ENCODE peak calls at places on chromosome 16, in ten cellular contexts. R, M, S, A, J, P, L, Q, Y and U are unnamed samples.

GRCh38 chr16:80113876-80114574 is 426.8 kb upstream of the DYNLRB2 start:
- DNase-seq in M (no peak), Q (peak), J (no peak), R (no peak), P (no peak), L (no peak), A (no peak), S (no peak), Y (no peak), U (no peak)

GRCh38 chr16:81181013-81181720 is 57.3 kb upstream of the BCO1 start:
- DNase-seq in A (peak), J (peak), M (peak), P (no peak), Q (peak), R (peak), Y (peak), L (peak), S (peak), U (peak)

GRCh38 chr16:4266372-4266771 is 6.5 kb downstream of the TFAP4 start:
- DNase-seq in P (no peak), M (no peak), R (no peak), A (no peak), Q (no peak), J (no peak), S (no peak), Y (no peak), L (no peak), U (no peak)

GRCh38 chr16:81440888-81441663 is 3.5 kb upstream of the CMIP start:
- DNase-seq in S (no peak), M (no peak), A (no peak), J (no peak), R (no peak), P (no peak), L (no peak), Q (no peak), Y (no peak), U (peak)

GRCh38 chr16:90044111-90044551 is 24.9 kb upstream of the DBNDD1 start:
- DNase-seq in L (no peak), S (no peak), P (no peak), A (no peak), M (no peak), R (no peak), Q (peak), Y (no peak), J (no peak), U (no peak)

GRCh38 chr16:3646348-3646920 is 8.1 kb upstream of the DNASE1 start:
- DNase-seq in Y (no peak), P (peak), J (no peak), M (no peak), A (peak), L (no peak), R (no peak), S (peak), Q (no peak), U (peak)

GRCh38 chr16:1920727-1921155 is 2.5 kb upstream of the HS3ST6 start:
- DNase-seq in P (no peak), J (no peak), Y (peak), M (no peak), Q (no peak), L (no peak), R (no peak), A (no peak), S (no peak), U (no peak)

GRCh38 chr16:89612415-89612814 is 1.0 kb upstream of the DPEP1 start:
- DNase-seq in L (no peak), J (no peak), Y (no peak), Q (no peak), S (no peak), R (no peak), P (no peak), M (no peak), A (no peak), U (no peak)

GRCh38 chr16:86350289-86350688 is 160.0 kb upstream of the FOXF1 start:
- DNase-seq in A (no peak), J (no peak), M (no peak), R (no peak), Q (no peak), S (no peak), P (no peak), Y (no peak), L (no peak), U (no peak)

GRCh38 chr16:65967376-65967775 is 399.1 kb upstream of the CDH5 start:
- DNase-seq in Q (peak), R (no peak), A (no peak), Y (no peak), P (no peak), L (no peak), M (no peak), J (no peak), S (peak), U (no peak)

GRCh38 chr16:6957676-6958075 is 375.0 kb upstream of the RBFOX1 start:
- DNase-seq in S (no peak), J (no peak), P (no peak), M (no peak), A (no peak), Y (peak), L (no peak), R (no peak), Q (no peak), U (no peak)

GRCh38 chr16:29192329-29193247 is 207.7 kb downstream of the LAT start:
- DNase-seq in P (peak), Y (no peak), A (peak), L (no peak), M (no peak), S (no peak), R (no peak), Q (no peak), J (no peak), U (peak)

GRCh38 chr16:54928016-54928356 is 2.7 kb upstream of the IRX5 start:
- DNase-seq in S (no peak), R (no peak), Y (peak), P (no peak), J (no peak), L (no peak), M (no peak), A (no peak), Q (peak), U (peak)

GRCh38 chr16:21001262-21001661 is 100.7 kb downstream of the LYRM1 start:
- DNase-seq in Y (peak), R (peak), Q (peak), M (no peak), L (no peak), J (no peak), S (peak), P (no peak), A (no peak), U (no peak)

GRCh38 chr16:24966031-24966430 is 49.1 kb downstream of the ARHGAP17 start:
- DNase-seq in A (no peak), R (no peak), M (no peak), S (no peak), Q (no peak), P (no peak), J (no peak), Y (no peak), L (no peak), U (no peak)

GRCh38 chr16:80554037-80554436 is 13.2 kb downstream of the DYNLRB2 start:
- DNase-seq in P (no peak), R (no peak), S (no peak), M (no peak), Y (no peak), J (no peak), Q (no peak), A (no peak), L (no peak), U (no peak)

GRCh38 chr16:78292726-78293380 is 193.4 kb downstream of the WWOX start:
- DNase-seq in L (no peak), J (no peak), Q (no peak), M (no peak), S (no peak), A (no peak), P (no peak), Y (no peak), R (no peak), U (peak)

DNA sequence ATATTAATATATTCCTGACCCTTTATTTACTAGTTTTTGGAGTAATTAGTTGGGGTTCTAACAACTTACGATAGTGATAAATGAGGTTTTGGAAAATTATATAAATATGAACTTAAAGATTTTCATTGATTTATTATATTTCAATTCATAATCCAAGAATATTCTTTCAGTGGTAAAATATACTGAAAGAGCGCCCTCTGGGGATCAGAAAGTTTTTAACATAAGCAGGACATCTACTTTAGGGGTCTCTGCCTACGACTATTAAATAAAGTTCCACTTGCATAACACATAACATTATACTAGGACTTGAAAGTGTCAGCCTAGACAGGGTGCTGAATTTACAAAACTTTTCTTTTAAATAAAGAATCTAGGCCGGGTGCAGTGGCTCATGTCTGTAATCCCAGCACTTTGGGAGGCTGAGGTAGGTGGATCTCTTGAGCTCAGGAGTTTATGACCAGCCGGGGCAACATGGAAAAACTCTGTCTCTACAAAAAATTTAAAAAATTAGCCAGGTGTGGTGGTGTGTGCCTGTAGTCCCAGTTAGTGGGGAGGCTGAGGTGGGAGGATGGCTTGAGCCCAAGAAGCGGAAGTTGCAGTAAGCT is 15.6 kb downstream of the RFWD3 start:
- DNase-seq in L (no peak), Y (peak), A (no peak), S (no peak), R (no peak), P (no peak), M (no peak), Q (no peak), J (no peak), U (no peak)
- TF ChIP-seq CTCF in L (peak), Y (peak), A (peak), S (peak), R (peak), P (peak), M (peak), Q (peak), J (no peak), U (peak)

DNA sequence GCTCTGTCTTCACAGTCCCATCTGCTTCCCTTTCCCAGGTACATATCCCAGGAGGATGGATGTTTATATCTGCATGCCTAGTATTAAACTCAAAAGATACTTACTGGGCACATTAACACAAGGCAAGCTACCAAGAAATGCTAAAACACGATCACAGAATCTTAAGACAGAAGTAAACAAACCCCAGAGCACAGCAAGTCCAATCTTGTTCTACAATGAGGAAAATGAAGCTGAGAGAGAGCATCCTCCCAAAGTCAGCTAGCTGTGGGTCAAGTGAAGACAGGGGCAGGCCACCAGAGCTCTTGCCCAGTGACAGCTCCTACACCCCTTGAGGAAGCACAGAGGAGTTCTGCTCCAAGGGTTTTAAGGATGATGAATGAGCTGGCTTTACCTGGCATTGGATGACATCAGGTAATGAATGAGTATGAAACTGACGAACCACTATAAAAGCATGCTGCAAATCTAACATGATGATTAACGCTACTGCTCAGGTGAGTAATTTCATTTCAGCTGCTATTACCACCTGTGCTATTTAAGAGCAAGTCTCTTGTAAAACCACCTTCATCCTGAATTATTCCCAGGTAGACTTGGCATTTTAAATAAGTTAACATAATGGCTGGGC is 20.3 kb downstream of the XPO6 start:
- DNase-seq in Y (no peak), P (no peak), M (no peak), R (no peak), L (no peak), Q (no peak), J (no peak), A (no peak), S (no peak), U (no peak)
- H3K27ac ChIP-seq in Y (no peak), P (no peak), M (no peak), R (no peak), L (no peak), Q (no peak), J (no peak), A (no peak), S (peak), U (no peak)

GRCh38 chr16:83068686-83069085 is 441.9 kb downstream of the CDH13 start:
- DNase-seq in L (no peak), R (peak), S (peak), Q (peak), J (no peak), P (no peak), A (no peak), M (no peak), Y (no peak), U (no peak)
- TF ChIP-seq CTCF in L (peak), R (peak), S (peak), Q (peak), J (no peak), P (no peak), A (peak), M (peak), Y (peak), U (peak)

GRCh38 chr16:88377961-88378360 is 4.8 kb upstream of the ZNF469 start:
- DNase-seq in P (no peak), M (no peak), S (no peak), Q (no peak), R (no peak), J (no peak), Y (no peak), L (no peak), A (no peak), U (peak)
- H3K27ac ChIP-seq in P (no peak), M (no peak), S (no peak), Q (no peak), R (no peak), J (no peak), Y (no peak), L (no peak), A (no peak), U (no peak)

GRCh38 chr16:12907670-12908233 is 6.4 kb downstream of the SHISA9 start:
- DNase-seq in P (no peak), S (no peak), M (no peak), J (no peak), A (no peak), R (no peak), Y (no peak), Q (no peak), L (no peak), U (no peak)
- TF ChIP-seq CTCF in P (no peak), S (no peak), M (no peak), J (no peak), A (no peak), R (peak), Y (no peak), Q (no peak), L (no peak), U (no peak)

GRCh38 chr16:68324780-68325357 is 14.1 kb downstream of the PRMT7 start:
- DNase-seq in S (no peak), Q (no peak), A (no peak), L (no peak), Y (no peak), R (no peak), M (no peak), J (no peak), P (no peak), U (peak)

GRCh38 chr16:68328860-68329370 is 18.1 kb downstream of the PRMT7 start:
- DNase-seq in A (no peak), L (no peak), Q (no peak), R (no peak), M (no peak), P (no peak), J (no peak), Y (no peak), S (no peak), U (no peak)

GRCh38 chr16:68331879-68332410 is 21.1 kb downstream of the PRMT7 start:
- DNase-seq in S (peak), P (no peak), M (no peak), R (peak), J (no peak), Y (no peak), Q (peak), L (peak), A (no peak), U (no peak)

GRCh38 chr16:68324336-68324735 is 13.5 kb downstream of the PRMT7 start:
- DNase-seq in A (no peak), S (no peak), M (no peak), Y (no peak), L (no peak), Q (no peak), P (no peak), R (no peak), J (no peak), U (no peak)

DNA sequence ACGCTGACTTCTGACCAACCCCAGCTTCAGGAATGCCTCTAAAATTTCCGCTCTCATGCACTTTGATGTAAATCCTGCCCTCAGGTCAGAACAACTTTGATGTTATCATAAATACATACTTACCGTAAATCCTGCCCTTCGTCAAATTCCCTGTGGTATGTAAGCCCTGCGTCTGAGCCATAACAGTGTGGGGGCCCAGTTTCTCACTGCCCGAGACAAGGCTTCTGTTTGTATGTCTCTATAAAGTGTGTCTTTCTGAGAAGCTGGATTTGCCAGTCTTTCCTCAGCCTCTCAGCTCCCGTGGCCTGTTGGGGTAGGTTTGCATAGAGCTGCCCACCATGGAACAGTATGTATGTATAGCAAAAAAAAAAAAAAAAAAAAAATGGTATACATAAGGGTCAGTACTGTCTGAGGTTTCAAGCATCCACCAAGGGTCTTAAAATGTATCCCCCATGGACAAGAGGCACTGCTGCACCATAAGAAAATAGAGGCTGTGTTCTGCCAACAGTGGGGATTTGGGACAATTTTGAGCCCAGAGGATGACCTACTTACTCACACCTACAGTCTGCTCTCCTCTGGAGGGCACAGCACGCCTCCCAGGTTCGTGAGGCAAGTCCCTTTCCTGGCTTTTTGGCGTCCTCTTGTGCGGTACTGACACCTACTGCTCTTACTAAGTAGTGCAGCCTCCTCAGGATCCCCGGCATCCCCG is 17.5 kb downstream of the PRMT7 start:
- DNase-seq in M (peak), R (peak), S (peak), Q (peak), A (peak), P (peak), L (peak), Y (peak), J (peak), U (peak)
- H3K27ac ChIP-seq in M (no peak), R (no peak), S (no peak), Q (no peak), A (no peak), P (no peak), L (no peak), Y (no peak), J (no peak), U (peak)

GRCh38 chr16:85027968-85028637 is 508 bp downstream of the KIAA0513 start:
- DNase-seq in Q (no peak), J (no peak), P (no peak), S (no peak), L (no peak), M (no peak), R (no peak), A (no peak), Y (no peak), U (no peak)

GRCh38 chr16:85028638-85029412 is 1.2 kb downstream of the KIAA0513 start:
- DNase-seq in A (peak), R (no peak), Y (no peak), J (no peak), M (no peak), P (peak), S (peak), Q (peak), L (no peak), U (peak)

GRCh38 chr16:85025781-85026653 is 1.6 kb upstream of the KIAA0513 start:
- DNase-seq in M (no peak), A (no peak), Q (no peak), L (no peak), R (no peak), P (no peak), S (no peak), Y (no peak), J (no peak), U (peak)

GRCh38 chr16:85026696-85027095 is 899 bp upstream of the KIAA0513 start:
- DNase-seq in Q (no peak), S (no peak), P (no peak), L (no peak), J (no peak), A (no peak), M (no peak), Y (no peak), R (no peak), U (no peak)

DNA sequence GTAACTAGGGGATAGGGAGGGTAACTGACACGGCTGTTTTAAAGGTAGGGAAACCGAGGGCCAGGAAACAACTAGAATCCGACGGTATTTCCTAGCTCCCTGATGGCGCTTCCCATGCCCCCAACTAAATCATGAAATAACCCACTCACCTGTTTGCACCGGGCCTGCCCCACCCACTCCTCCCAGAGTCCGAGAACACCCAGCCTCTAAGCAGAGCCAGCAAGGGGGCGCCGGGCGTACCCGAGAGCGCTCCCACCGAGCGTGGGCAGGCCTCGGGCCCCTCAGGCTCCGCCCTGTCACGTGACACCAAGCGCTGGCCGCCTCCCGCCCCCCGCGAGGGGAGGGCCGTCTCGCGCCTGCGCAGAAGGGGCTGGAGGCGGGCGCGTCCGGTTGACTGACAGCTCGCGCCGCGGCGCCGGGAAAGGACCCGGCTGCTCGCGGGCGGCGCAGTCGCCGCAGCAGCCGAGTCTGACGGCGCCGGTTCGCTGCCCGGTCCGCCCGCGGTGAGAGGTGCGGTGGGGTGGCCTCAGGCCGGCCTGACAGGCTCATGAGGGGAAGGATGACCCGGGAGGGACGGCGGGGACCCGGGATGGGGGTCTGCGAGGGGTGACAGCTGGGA is at the start of gene KIAA0513:
- DNase-seq in S (peak), P (peak), A (peak), Q (peak), M (peak), Y (peak), L (peak), R (peak), J (peak), U (peak)
- TF ChIP-seq CTCF in S (peak), P (peak), A (no peak), Q (peak), M (no peak), Y (peak), L (peak), R (peak), J (peak), U (peak)

DNA sequence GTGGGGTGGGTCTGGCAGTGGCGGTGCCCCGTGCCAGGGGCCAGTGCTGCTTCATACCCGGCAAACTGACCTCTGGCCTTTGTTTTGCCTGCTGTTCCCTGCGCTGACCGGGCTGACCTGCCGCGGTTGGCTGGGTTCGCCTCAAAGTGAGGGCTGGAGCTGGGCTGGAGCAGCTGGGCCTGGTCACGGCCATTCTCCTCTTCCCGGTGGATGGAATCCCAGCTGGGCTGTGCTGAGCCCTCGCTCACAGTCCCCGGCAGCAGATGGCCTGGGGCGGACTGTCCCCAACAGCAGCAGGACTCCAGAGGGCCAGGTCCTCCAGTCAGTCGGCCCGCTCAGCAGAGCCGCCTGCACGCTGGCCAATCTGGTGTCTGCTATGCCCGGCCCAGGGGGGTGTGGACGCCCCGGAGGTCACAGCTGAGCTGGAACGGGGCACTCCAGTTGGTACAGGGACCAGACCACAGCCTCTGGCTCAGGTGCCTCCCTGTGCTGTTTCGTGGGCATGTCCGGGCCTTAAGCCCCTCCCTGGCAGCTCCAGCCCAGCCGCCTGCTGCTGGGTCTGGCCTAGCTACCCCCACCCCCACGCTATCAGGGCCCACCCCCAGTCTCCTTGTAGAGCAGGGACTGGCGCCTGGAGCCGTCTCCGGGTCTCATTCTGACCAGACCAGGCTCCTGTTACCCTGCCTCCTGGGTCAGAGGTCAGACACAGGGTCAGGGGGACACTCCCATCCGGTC is 1.3 kb upstream of the WFIKKN1 start:
- DNase-seq in P (no peak), A (no peak), J (no peak), Y (peak), L (no peak), M (no peak), S (no peak), Q (no peak), R (no peak), U (peak)
- H3K27ac ChIP-seq in P (no peak), A (no peak), J (peak), Y (peak), L (no peak), M (no peak), S (no peak), Q (no peak), R (no peak), U (peak)